ENCODE peak calls at places on chromosome 10, in ten cellular contexts. S, H, F, E, J, G, K, A, N and T are unnamed samples. For H3K4me1 and H3K27me3, the result is how much of the 10 kb centered on the place peaks cover.

GRCh38 chr10:120783098-120783497 is 68.1 kb upstream of the WDR11 start:
- DNase-seq in J (no peak), A (no peak), G (no peak), H (no peak), S (no peak), E (no peak), N (no peak), F (no peak), K (no peak), T (no peak)

GRCh38 chr10:58152698-58153263 is 114.9 kb downstream of the IPMK start:
- DNase-seq in J (no peak), G (peak), N (no peak), H (peak), E (peak), K (peak), S (peak), A (peak), F (no peak), T (no peak)

GRCh38 chr10:63977329-63977923 is 456.2 kb downstream of the REEP3 start:
- DNase-seq in H (peak), F (no peak), E (no peak), G (peak), N (no peak), J (no peak), S (peak), K (no peak), A (peak), T (no peak)

GRCh38 chr10:48604039-48604407 is 850 bp downstream of the ARHGAP22 start:
- DNase-seq in A (no peak), J (peak), G (no peak), H (no peak), E (no peak), F (peak), K (peak), S (no peak), N (peak), T (no peak)

GRCh38 chr10:59991661-59992060 is 85.3 kb upstream of the CCDC6 start:
- DNase-seq in S (peak), E (peak), F (no peak), J (peak), A (peak), H (no peak), N (no peak), G (no peak), K (no peak), T (no peak)

GRCh38 chr10:118722694-118723093 is 32.1 kb downstream of the CACUL1 start:
- DNase-seq in E (no peak), H (no peak), N (no peak), G (no peak), A (no peak), J (no peak), S (no peak), F (no peak), K (no peak), T (no peak)

GRCh38 chr10:79328737-79329504 is 18.3 kb upstream of the PPIF start:
- DNase-seq in G (no peak), F (no peak), E (no peak), H (no peak), S (no peak), J (peak), K (no peak), N (no peak), A (no peak), T (no peak)

GRCh38 chr10:18886102-18886501 is 162.5 kb upstream of the MALRD1 start:
- DNase-seq in S (no peak), H (no peak), G (no peak), K (no peak), A (no peak), N (no peak), E (no peak), F (no peak), J (no peak), T (no peak)

GRCh38 chr10:103861501-103861900 is 6.1 kb upstream of the SH3PXD2A start:
- DNase-seq in G (no peak), J (no peak), A (no peak), H (no peak), E (no peak), S (no peak), N (no peak), F (no peak), K (no peak), T (no peak)

GRCh38 chr10:5649746-5650145 is 16.6 kb downstream of the ASB13 start:
- DNase-seq in N (peak), S (no peak), G (no peak), E (no peak), F (no peak), J (no peak), H (no peak), A (no peak), K (no peak), T (no peak)

GRCh38 chr10:11616021-11616420 is 4.6 kb upstream of the USP6NL start:
- DNase-seq in J (no peak), G (no peak), F (no peak), S (no peak), A (peak), E (no peak), K (no peak), N (no peak), H (no peak), T (no peak)

GRCh38 chr10:72260215-72260587 is 13.5 kb upstream of the DDIT4 start:
- DNase-seq in E (peak), J (no peak), G (no peak), N (no peak), F (no peak), S (no peak), A (no peak), H (no peak), K (no peak), T (no peak)

GRCh38 chr10:79404231-79404609 is 41.2 kb downstream of the ZCCHC24 start:
- DNase-seq in F (peak), A (peak), H (no peak), S (peak), E (peak), J (peak), G (no peak), K (no peak), N (peak), T (no peak)

GRCh38 chr10:21421794-21422193 is 103.7 kb downstream of the SKIDA1 start:
- DNase-seq in S (peak), F (no peak), G (no peak), H (no peak), A (no peak), K (no peak), N (no peak), J (no peak), E (no peak), T (no peak)

GRCh38 chr10:55146032-55146431 is 345.0 kb upstream of the PCDH15 start:
- DNase-seq in N (no peak), K (no peak), S (no peak), J (no peak), E (no peak), G (no peak), F (no peak), H (no peak), A (peak), T (no peak)

GRCh38 chr10:16992611-16993119 is 136.9 kb downstream of the CUBN start:
- DNase-seq in G (no peak), N (no peak), J (no peak), S (no peak), K (no peak), H (no peak), A (peak), E (no peak), F (no peak), T (no peak)

GRCh38 chr10:94324609-94325233 is 38.0 kb downstream of the NOC3L start:
- DNase-seq in S (no peak), G (no peak), E (no peak), H (no peak), J (no peak), N (no peak), F (no peak), A (no peak), K (no peak), T (no peak)

GRCh38 chr10:102118867-102119266 is 1.3 kb downstream of the LDB1 start:
- DNase-seq in N (peak), J (peak), A (peak), K (no peak), E (peak), F (no peak), S (peak), G (no peak), H (no peak), T (no peak)

GRCh38 chr10:42961776-42962119 is 115.1 kb upstream of the RET start:
- DNase-seq in G (no peak), E (peak), S (no peak), N (peak), K (no peak), F (peak), J (peak), A (no peak), H (no peak), T (no peak)
- H3K4me3 ChIP-seq in G (no peak), E (no peak), S (no peak), N (no peak), K (no peak), F (no peak), J (no peak), A (no peak), H (no peak), T (no peak)

DNA sequence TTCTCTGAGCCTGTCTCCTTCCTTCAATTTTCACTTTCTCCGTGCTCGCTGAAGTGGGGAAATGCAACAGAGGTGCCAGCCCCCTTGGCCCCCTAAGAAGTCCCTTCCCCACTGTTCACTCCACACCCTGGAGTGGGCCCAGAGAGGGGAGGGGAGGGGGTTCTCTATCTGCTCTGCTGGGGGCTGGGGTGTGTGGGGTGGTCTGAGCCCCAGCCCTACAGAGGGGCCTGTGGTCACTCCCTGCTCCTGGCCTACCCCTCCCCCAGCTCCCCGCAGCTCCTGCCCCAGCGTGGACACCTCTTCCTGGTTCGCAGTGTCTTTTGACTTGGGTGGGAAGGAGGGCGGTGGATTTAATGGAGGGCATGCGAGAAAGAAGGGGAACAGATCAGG is 989 bp downstream of the LZTS2 start:
- DNase-seq in N (no peak), E (no peak), K (no peak), F (no peak), A (peak), H (no peak), S (no peak), G (no peak), J (peak), T (no peak)
- H3K4me1 ChIP-seq in N (half or more), E (under half), K (under half), F (half or more), A (under half), H (under half), S (under half), G (under half), J (half or more), T (under half)

GRCh38 chr10:97188234-97188847 is 2.6 kb upstream of the SLIT1 start:
- DNase-seq in S (no peak), J (no peak), A (no peak), K (no peak), F (no peak), N (peak), H (no peak), G (no peak), E (no peak), T (no peak)
- H3K27me3 ChIP-seq in S (half or more), J (under half), A (half or more), K (under half), F (under half), N (under half), H (under half), G (under half), E (under half), T (under half)

DNA sequence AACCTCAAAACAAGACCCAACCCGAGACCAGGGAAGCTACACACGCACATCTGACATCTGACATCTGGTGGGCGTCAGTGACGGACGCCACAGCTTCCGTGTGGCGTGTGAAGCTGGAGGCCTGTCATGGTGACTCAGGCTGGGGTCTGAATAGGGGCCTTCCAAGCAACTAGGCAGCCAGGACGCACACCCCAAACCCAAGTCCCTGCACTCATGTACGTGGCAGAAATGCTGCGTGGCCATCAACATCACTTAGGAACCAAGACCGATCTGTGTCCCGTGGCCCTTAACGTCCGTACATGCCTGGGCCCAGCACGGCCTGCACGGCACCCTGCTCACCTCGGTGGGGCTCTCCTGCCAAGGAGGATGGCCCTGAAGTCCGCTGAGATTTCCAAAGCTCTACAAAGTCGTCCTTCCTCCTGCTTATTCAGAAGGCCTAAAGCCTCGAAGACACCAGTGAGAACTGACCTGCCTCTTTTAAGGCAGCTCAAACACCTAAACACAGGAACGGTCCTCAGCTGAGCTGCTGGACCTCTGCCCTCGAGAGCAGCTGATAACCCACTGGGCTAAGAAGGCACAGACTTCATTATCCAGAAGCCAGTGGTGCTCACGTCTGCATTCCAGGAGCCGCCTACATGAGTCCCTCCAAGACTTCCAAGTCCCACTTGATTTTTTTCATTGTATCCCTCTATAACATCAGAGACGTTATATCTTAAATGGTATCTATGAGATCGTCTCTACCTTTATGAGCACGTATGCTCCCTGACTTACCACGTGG is 82.5 kb downstream of the DIP2C start:
- DNase-seq in S (no peak), H (no peak), G (no peak), J (peak), A (no peak), F (no peak), E (no peak), K (no peak), N (peak), T (no peak)
- H3K4me3 ChIP-seq in S (no peak), H (no peak), G (no peak), J (no peak), A (no peak), F (no peak), E (no peak), K (no peak), N (no peak), T (no peak)

GRCh38 chr10:75401569-75402485 is at the start of gene ZNF503:
- DNase-seq in J (peak), G (peak), K (no peak), F (peak), A (peak), H (peak), N (peak), S (peak), E (peak), T (no peak)

GRCh38 chr10:75399461-75400162 is 2.0 kb downstream of the ZNF503 start:
- DNase-seq in K (no peak), H (peak), N (peak), J (peak), A (peak), G (no peak), E (peak), F (peak), S (peak), T (no peak)

GRCh38 chr10:75400769-75401568 is 595 bp downstream of the ZNF503 start:
- DNase-seq in K (no peak), E (peak), G (no peak), A (peak), H (peak), S (peak), F (peak), J (peak), N (peak), T (no peak)

GRCh38 chr10:75398630-75399460 is 2.7 kb downstream of the ZNF503 start:
- DNase-seq in F (no peak), E (peak), J (peak), G (no peak), K (no peak), N (peak), H (peak), S (peak), A (peak), T (no peak)

DNA sequence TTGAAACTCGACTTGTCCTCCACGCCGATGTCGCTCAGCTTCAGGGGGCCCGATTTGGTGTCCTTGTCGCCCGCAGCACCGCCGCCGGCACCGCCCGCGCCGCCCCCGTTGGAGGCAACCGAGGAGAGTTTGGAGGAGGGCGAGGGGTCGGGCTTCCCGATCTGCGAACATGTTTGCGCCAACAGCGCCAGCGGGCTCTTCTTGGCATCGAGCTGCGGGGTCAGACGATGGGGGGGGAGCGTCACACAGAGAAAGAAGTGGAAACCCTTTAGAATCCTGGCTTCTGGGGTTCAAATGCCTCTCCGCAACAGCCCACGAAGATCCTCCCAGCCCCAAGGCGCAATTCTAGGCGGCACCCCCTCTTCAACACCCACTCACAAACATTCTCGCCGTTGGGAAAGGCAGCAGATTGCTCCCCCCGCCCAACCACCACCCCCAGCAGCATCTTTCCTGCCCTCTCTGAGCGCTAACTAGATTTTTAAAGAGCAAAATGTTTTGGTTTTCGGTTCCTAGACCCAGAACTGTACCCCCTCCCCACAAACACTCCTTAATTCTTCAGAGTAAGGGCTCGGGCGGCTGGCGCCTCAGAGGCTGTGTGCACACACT is 1.3 kb downstream of the ZNF503 start:
- DNase-seq in A (peak), E (no peak), G (no peak), S (peak), H (no peak), F (peak), J (peak), K (no peak), N (no peak), T (no peak)
- H3K4me1 ChIP-seq in A (under half), E (under half), G (under half), S (under half), H (under half), F (half or more), J (under half), K (under half), N (under half), T (under half)

DNA sequence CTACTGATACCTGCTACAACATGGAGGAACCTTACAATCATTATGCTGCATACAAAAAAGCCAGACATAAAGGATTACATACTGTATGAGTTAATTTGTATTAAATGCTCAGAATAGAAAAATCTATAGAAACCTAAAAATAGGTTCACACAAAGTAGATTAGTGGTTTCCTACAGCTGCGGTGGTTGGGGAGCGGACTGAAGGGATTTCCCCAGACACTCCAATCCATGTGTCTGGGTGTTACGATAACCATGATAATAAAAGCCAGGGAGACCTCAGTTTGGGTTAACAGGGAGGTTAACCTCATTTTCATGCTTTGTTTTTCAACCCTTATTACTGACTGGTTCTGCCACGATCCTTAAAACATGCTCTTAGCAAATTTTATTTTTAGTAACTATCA is 355.9 kb downstream of the KCNMA1 start:
- DNase-seq in N (no peak), S (no peak), F (no peak), G (no peak), H (no peak), E (no peak), A (no peak), J (no peak), K (no peak), T (no peak)
- H3K27me3 ChIP-seq in N (under half), S (under half), F (under half), G (under half), H (under half), E (under half), A (under half), J (under half), K (under half), T (under half)

GRCh38 chr10:127196227-127196954 is at the start of gene INSYN2A:
- DNase-seq in H (peak), S (peak), A (peak), N (no peak), E (no peak), K (no peak), G (no peak), J (no peak), F (no peak), T (no peak)
- H3K4me3 ChIP-seq in H (peak), S (peak), A (peak), N (peak), E (peak), K (no peak), G (peak), J (peak), F (peak), T (no peak)

GRCh38 chr10:122139226-122139625 is 131.9 kb upstream of the BTBD16 start:
- DNase-seq in J (no peak), N (no peak), S (no peak), A (no peak), K (no peak), E (no peak), G (no peak), F (peak), H (no peak), T (no peak)
- H3K4me1 ChIP-seq in J (half or more), N (half or more), S (under half), A (under half), K (under half), E (under half), G (under half), F (half or more), H (under half), T (under half)

GRCh38 chr10:31051703-31052102 is 20.0 kb upstream of the ZNF438 start:
- DNase-seq in G (no peak), S (no peak), A (peak), H (no peak), F (no peak), J (no peak), N (no peak), E (no peak), K (no peak), T (no peak)
- H3K27me3 ChIP-seq in G (under half), S (under half), A (under half), H (under half), F (under half), J (under half), N (under half), E (under half), K (under half), T (under half)

GRCh38 chr10:96413151-96413787 is 54.5 kb upstream of the OPALIN start:
- DNase-seq in A (no peak), G (no peak), H (no peak), S (no peak), F (peak), K (no peak), J (peak), E (no peak), N (peak), T (no peak)
- H3K4me3 ChIP-seq in A (no peak), G (no peak), H (no peak), S (no peak), F (no peak), K (no peak), J (no peak), E (no peak), N (no peak), T (no peak)